ENCODE peak calls at places on chromosomes 16 and 17, in five cellular contexts. S is mammary epithelial cell, Z is pancreas, R is tibial artery, Q is left ventricle myocardium inferior. U is an unnamed sample. For H3K36me3, the result is how much of the 10 kb centered on the place peaks cover.

GRCh38 chr17:78383725-78384471 is 5.4 kb downstream of the PGS1 start:
- DNase-seq in Q (peak), S (peak), R (peak), Z (no peak), U (peak)

GRCh38 chr17:35286120-35286781 is 43.4 kb downstream of the SLFN5 start:
- DNase-seq in Z (no peak), Q (no peak), S (no peak), R (no peak), U (no peak)

GRCh38 chr16:2895813-2896212 is 12.8 kb downstream of the FLYWCH2 start:
- DNase-seq in S (no peak), Z (no peak), Q (no peak), R (no peak), U (no peak)

GRCh38 chr16:2753523-2754020 is 1.1 kb downstream of the SRRM2 start:
- DNase-seq in R (no peak), Z (no peak), S (no peak), Q (no peak), U (no peak)

GRCh38 chr17:42531455-42532354 is 4.3 kb upstream of the NAGLU start:
- DNase-seq in Z (peak), Q (peak), R (peak), S (peak), U (peak)

GRCh38 chr16:5024632-5025031 is 9.1 kb downstream of the NAGPA start:
- DNase-seq in Q (no peak), R (no peak), S (peak), Z (no peak), U (peak)

GRCh38 chr16:1958715-1959268 is 546 bp upstream of the NDUFB10 start:
- DNase-seq in Q (no peak), Z (peak), R (no peak), S (no peak), U (no peak)

GRCh38 chr17:27247071-27247957 is 46.6 kb upstream of the WSB1 start:
- DNase-seq in Z (no peak), Q (peak), R (peak), S (peak), U (peak)

GRCh38 chr17:16940116-16940881 is 31.6 kb downstream of the TNFRSF13B start:
- DNase-seq in Z (peak), R (no peak), S (no peak), Q (no peak), U (no peak)

GRCh38 chr17:32971171-32971570 is 20.5 kb upstream of the SPACA3 start:
- DNase-seq in S (peak), Q (no peak), R (no peak), Z (no peak), U (no peak)

GRCh38 chr16:89437991-89438390 is 52.4 kb downstream of the ANKRD11 start:
- DNase-seq in Z (no peak), Q (no peak), S (no peak), R (no peak), U (no peak)

GRCh38 chr16:74451951-74452758 is 30.9 kb upstream of the CLEC18B start:
- DNase-seq in Z (no peak), Q (no peak), R (no peak), S (no peak), U (no peak)

GRCh38 chr17:73228748-73229236 is 32.9 kb downstream of the CPSF4L start:
- DNase-seq in S (peak), Q (peak), R (peak), Z (no peak), U (peak)

GRCh38 chr16:54285414-54286066 is 1.0 kb downstream of the IRX3 start:
- DNase-seq in Q (peak), R (peak), Z (peak), S (peak), U (no peak)

GRCh38 chr17:2051388-2052237 is 3.3 kb upstream of the HIC1 start:
- DNase-seq in R (no peak), Z (no peak), Q (no peak), S (peak), U (no peak)

GRCh38 chr17:81329927-81330883 is 35.1 kb upstream of the SLC38A10 start:
- DNase-seq in R (no peak), Z (no peak), S (no peak), Q (no peak), U (no peak)

GRCh38 chr17:8649157-8650118 is 18.9 kb upstream of the MYH10 start:
- DNase-seq in S (no peak), Z (no peak), Q (no peak), R (peak), U (no peak)

GRCh38 chr17:33522623-33523022 is 229.5 kb upstream of the ASIC2 start:
- DNase-seq in Z (no peak), R (no peak), S (no peak), Q (no peak), U (no peak)

GRCh38 chr16:64012166-64012565 is 1109.7 kb downstream of the CDH11 start:
- DNase-seq in Q (no peak), Z (no peak), R (no peak), S (no peak), U (no peak)

GRCh38 chr17:76240461-76241204 is at the start of gene RNF157:
- DNase-seq in Z (peak), Q (peak), S (no peak), R (peak), U (peak)

GRCh38 chr17:80424878-80425765 is 10.2 kb downstream of the ENDOV start:
- DNase-seq in S (no peak), Z (peak), Q (no peak), R (peak), U (no peak)

GRCh38 chr17:74344658-74345057 is 17.0 kb downstream of the BTBD17 start:
- DNase-seq in R (no peak), S (no peak), Q (no peak), Z (no peak), U (no peak)

GRCh38 chr17:34067009-34067408 is 188.1 kb upstream of the CCL2 start:
- DNase-seq in Q (no peak), R (no peak), S (no peak), Z (no peak), U (no peak)

GRCh38 chr17:34006126-34006525 is 249.0 kb upstream of the CCL2 start:
- DNase-seq in Z (no peak), Q (no peak), R (no peak), S (no peak), U (no peak)

GRCh38 chr17:32277284-32277683 is 11.7 kb downstream of the RHBDL3 start:
- DNase-seq in R (no peak), S (no peak), Z (no peak), Q (no peak), U (peak)

GRCh38 chr17:32783602-32784001 is 93.3 kb downstream of the MYO1D start:
- DNase-seq in Z (no peak), S (peak), R (no peak), Q (no peak), U (no peak)

GRCh38 chr17:68613739-68614298 is 12.7 kb upstream of the FAM20A start:
- DNase-seq in Z (no peak), S (peak), R (no peak), Q (no peak), U (peak)

GRCh38 chr16:55773859-55774549 is 58.9 kb downstream of the CES1 start:
- DNase-seq in Q (no peak), R (no peak), Z (no peak), S (peak), U (no peak)

GRCh38 chr16:82782715-82783251 is 156.0 kb downstream of the CDH13 start:
- DNase-seq in R (no peak), S (no peak), Z (no peak), Q (peak), U (no peak)

GRCh38 chr17:489758-490329 is 137.2 kb upstream of the RPH3AL start:
- DNase-seq in R (no peak), Q (no peak), S (peak), Z (peak), U (peak)

GRCh38 chr16:72050769-72051464 is 3.4 kb upstream of the HP start:
- DNase-seq in Z (no peak), Q (no peak), R (no peak), S (peak), U (no peak)

GRCh38 chr17:77832180-77832560 is 126.3 kb upstream of the TNRC6C start:
- DNase-seq in Z (peak), R (no peak), Q (peak), S (no peak), U (no peak)

GRCh38 chr16:10827691-10828341 is 9.2 kb upstream of the TVP23A start:
- DNase-seq in R (peak), Q (peak), Z (peak), S (peak), U (peak)

GRCh38 chr16:19959736-19960135 is 75.1 kb upstream of the GPRC5B start:
- DNase-seq in R (no peak), Z (no peak), Q (no peak), S (no peak), U (no peak)

GRCh38 chr17:39714234-39714633 is 14.4 kb downstream of the ERBB2 start:
- DNase-seq in R (no peak), Q (no peak), Z (no peak), S (no peak), U (no peak)

GRCh38 chr17:51653902-51654301 is 393.6 kb downstream of the UTP18 start:
- DNase-seq in Q (no peak), R (no peak), Z (no peak), S (no peak), U (no peak)

GRCh38 chr16:31875112-31875803 is 1.7 kb downstream of the ZNF267 start:
- DNase-seq in Q (no peak), S (peak), Z (no peak), R (no peak), U (no peak)

GRCh38 chr16:15435216-15435864 is 952 bp downstream of the BMERB1 start:
- DNase-seq in Z (peak), S (no peak), R (peak), Q (no peak), U (no peak)

DNA sequence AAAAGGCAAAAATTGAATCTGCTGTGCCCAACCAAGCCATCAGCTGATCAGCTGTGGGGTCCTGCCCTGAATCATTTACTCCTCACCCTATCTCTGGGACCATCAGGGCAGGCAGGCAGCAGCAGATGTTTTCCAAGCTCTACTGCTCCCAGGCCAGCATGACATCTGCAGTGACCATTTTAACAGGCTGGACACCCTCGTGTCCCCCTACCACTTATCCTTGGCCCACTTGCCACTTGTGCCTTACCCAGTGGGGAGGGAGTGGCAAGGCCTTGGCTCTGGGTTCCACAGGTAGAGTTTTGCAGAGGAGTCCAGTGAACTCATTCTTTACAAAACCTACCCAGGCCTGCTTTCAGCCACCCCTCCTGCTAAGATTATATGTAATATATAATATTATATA is 12.0 kb upstream of the CA4 start:
- DNase-seq in S (no peak), Z (peak), R (no peak), Q (no peak), U (no peak)
- H3K36me3 ChIP-seq in S (under half), Z (under half), R (under half), Q (under half), U (under half)

GRCh38 chr17:59776577-59776976 is 69.1 kb downstream of the VMP1 start:
- DNase-seq in R (no peak), Q (no peak), Z (no peak), S (no peak), U (no peak)

GRCh38 chr17:59775786-59776350 is 68.4 kb downstream of the VMP1 start:
- DNase-seq in Z (no peak), R (no peak), S (no peak), Q (no peak), U (no peak)

GRCh38 chr17:59778996-59779395 is 71.5 kb downstream of the VMP1 start:
- DNase-seq in S (no peak), Z (no peak), R (no peak), Q (no peak), U (no peak)

GRCh38 chr17:59777033-59777432 is 69.6 kb downstream of the VMP1 start:
- DNase-seq in Q (no peak), R (no peak), Z (no peak), S (no peak), U (no peak)

GRCh38 chr17:59779521-59779920 is 72.1 kb downstream of the VMP1 start:
- DNase-seq in S (no peak), R (no peak), Z (no peak), Q (no peak), U (no peak)
- H3K36me3 ChIP-seq in S (under half), R (under half), Z (under half), Q (under half), U (under half)

DNA sequence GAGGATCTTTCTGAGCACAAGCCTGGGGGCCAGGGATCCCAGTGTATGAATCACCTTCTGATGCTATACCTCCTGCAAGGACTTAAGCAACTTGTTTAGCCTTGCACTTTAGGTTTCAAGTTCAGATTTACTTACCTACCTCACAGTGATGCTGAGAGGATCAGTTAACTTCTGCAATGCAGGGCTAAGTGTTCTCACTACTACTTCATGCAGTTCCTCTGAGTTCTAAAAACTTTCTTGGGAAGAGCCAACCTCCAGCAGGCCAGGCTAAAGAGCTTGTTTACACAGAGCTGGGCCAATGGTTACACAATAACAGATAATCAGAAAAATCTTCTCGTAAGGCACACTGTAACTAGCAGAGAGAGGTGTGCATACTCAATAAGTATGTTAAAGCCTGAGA is 13.0 kb downstream of the VEZF1 start:
- DNase-seq in R (no peak), S (no peak), Q (no peak), Z (no peak), U (no peak)
- H3K36me3 ChIP-seq in R (half or more), S (under half), Q (half or more), Z (under half), U (under half)

GRCh38 chr16:84058664-84059063 is 16.1 kb upstream of the SLC38A8 start:
- DNase-seq in Z (peak), S (no peak), Q (peak), R (no peak), U (peak)

GRCh38 chr16:84056933-84057332 is 14.3 kb upstream of the SLC38A8 start:
- DNase-seq in S (no peak), R (no peak), Z (peak), Q (no peak), U (peak)

GRCh38 chr16:84059946-84060901 is 17.6 kb upstream of the SLC38A8 start:
- DNase-seq in R (no peak), Q (no peak), Z (peak), S (no peak), U (peak)

GRCh38 chr16:84058211-84058610 is 15.6 kb upstream of the SLC38A8 start:
- DNase-seq in S (no peak), R (no peak), Z (peak), Q (no peak), U (no peak)

DNA sequence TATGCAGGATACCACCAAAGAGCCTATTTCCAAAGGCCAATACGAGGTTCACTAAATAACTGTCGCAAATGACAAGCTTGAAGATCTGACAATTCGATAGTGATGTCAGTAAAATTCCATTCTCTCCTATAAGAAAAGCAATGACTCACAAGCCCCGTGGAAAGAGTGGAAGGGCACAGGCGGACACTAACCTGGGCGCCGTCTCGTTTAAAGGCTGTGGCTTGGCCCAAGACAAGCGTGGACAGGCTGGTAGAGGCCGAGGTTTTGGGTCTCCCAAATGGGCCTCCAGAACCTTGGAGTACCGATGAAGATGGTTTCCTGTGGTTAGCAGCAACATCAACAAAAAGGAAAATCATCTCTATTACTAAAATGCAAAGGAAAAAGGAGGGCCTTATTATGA is 16.5 kb upstream of the SLC38A8 start:
- DNase-seq in R (no peak), Q (no peak), S (no peak), Z (no peak), U (peak)
- H3K36me3 ChIP-seq in R (half or more), Q (half or more), S (under half), Z (under half), U (under half)

DNA sequence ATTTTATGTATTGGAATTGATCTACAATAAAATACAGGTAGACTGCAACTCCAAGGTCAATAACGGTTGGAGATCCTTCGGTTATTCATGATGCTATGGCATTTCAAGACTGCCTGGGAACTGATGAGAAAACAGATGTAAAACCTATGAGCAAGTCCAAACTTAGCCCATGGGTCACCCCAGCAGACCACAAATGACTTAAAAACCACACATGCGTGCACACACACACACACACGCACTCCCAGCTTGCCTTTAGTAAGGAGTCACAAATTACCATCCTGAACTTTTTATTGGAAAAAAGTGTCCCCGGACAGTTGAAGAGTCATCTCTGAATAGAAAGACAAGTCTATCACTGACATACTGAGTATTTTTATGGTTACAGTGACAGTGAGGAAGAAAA is 26.7 kb downstream of the TRIM25 start:
- DNase-seq in Z (no peak), S (peak), Q (no peak), R (no peak), U (no peak)
- H3K36me3 ChIP-seq in Z (under half), S (under half), Q (half or more), R (under half), U (under half)

DNA sequence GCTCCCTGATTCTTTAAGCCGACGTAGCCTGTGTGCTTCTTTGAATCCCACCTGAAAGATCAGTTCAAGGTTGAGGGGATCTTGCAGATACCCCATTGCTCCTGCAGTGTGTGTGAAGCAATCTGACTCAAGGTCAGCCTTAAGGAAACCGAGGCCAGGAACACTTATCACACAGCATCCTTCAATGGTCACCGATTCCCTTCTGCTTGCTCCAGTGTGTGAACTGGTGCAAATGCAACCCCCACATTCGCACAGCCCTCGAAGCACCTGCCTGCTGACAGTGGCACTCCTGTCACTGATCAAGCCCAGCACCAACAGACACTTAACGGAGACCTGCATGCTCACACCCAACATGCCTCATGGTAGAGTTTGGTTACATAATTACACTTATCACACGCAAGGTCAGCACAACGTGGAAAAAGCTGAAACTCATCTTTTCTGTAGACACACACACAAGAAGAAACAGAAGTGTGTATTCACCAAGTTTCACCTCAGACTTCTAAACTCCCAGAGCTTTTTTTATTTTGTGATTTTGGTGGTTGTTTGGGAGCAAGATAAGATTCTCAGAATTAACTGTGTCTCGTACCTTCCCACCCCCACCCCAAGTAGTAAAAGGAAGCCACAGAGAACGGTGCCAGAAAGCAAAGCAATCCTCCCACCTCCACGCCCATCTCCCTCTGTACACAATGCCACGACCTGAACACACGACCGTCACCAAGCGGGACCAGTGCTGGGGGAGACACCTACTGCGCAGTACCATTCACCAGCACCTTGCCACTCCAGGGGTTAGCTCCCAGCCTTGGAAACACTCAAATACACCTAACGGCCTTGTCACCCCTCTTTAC is 37.2 kb downstream of the LITAFD start:
- DNase-seq in Q (no peak), Z (no peak), S (no peak), R (no peak), U (no peak)
- H3K36me3 ChIP-seq in Q (half or more), Z (under half), S (under half), R (half or more), U (under half)

GRCh38 chr17:46273541-46274236 is 21.2 kb upstream of the LRRC37A start:
- DNase-seq in R (no peak), Q (no peak), Z (no peak), S (no peak), U (no peak)

GRCh38 chr17:46266656-46267544 is 28.0 kb upstream of the LRRC37A start:
- DNase-seq in S (peak), Z (peak), R (peak), Q (peak), U (peak)

GRCh38 chr17:46264456-46265198 is 30.3 kb upstream of the LRRC37A start:
- DNase-seq in Z (no peak), S (peak), Q (no peak), R (no peak), U (no peak)

GRCh38 chr17:46274238-46274637 is 20.7 kb upstream of the LRRC37A start:
- DNase-seq in S (no peak), Q (no peak), Z (no peak), R (no peak), U (no peak)

GRCh38 chr17:46270032-46270431 is 24.9 kb upstream of the LRRC37A start:
- DNase-seq in S (no peak), Q (no peak), Z (no peak), R (no peak), U (no peak)
- H3K36me3 ChIP-seq in S (under half), Q (under half), Z (under half), R (under half), U (under half)